ENCODE peak calls at places on chromosome 19, in four cellular contexts. M, F, L and I are unnamed samples.

GRCh38 chr19:8323781-8324185 is 2.5 kb downstream of the RPS28 start:
- DNase-seq in M (no peak), F (no peak), L (no peak), I (no peak)

GRCh38 chr19:47704024-47704423 is 9.2 kb upstream of the EHD2 start:
- DNase-seq in M (no peak), F (no peak), L (no peak), I (no peak)

GRCh38 chr19:8041553-8041952 is 11.0 kb upstream of the CCL25 start:
- DNase-seq in M (no peak), F (no peak), L (no peak), I (no peak)

GRCh38 chr19:5977222-5977784 is 637 bp downstream of the RANBP3 start:
- DNase-seq in F (no peak), L (no peak), M (no peak), I (no peak)

GRCh38 chr19:19568802-19569756 is 31.0 kb downstream of the CILP2 start:
- DNase-seq in F (peak; percentile 38), M (no peak), L (no peak), I (no peak)

GRCh38 chr19:46345157-46345556 is 1.7 kb upstream of the PPP5C start:
- DNase-seq in M (no peak), F (no peak), L (no peak), I (no peak)

GRCh38 chr19:2511991-2512390 is 36.1 kb downstream of the GADD45B start:
- DNase-seq in L (no peak), M (no peak), F (no peak), I (no peak)

GRCh38 chr19:49793561-49793840 is 19.6 kb downstream of the FUZ start:
- DNase-seq in L (no peak), F (no peak), M (no peak), I (no peak)

GRCh38 chr19:8571006-8571411 is 6.2 kb downstream of the MYO1F start:
- DNase-seq in M (peak; percentile 68), L (no peak), F (no peak), I (peak; percentile 81)

GRCh38 chr19:43957891-43958290 is 6.9 kb downstream of the ZNF221 start:
- DNase-seq in F (peak; percentile 57), M (no peak), L (no peak), I (no peak)

GRCh38 chr19:34431681-34432402 is 3.7 kb downstream of the UBA2 start:
- DNase-seq in L (no peak), F (no peak), M (no peak), I (no peak)

GRCh38 chr19:34676697-34677385 is at the start of gene SCGB2B2:
- DNase-seq in F (no peak), M (no peak), L (peak; percentile 94), I (peak; percentile 80)

GRCh38 chr19:48746738-48747575 is at the start of gene IZUMO1:
- DNase-seq in L (no peak), M (peak; percentile 42), F (peak; percentile 87), I (peak; percentile 66)

GRCh38 chr19:5077209-5077515 is 108.2 kb downstream of the KDM4B start:
- DNase-seq in F (no peak), M (no peak), L (no peak), I (no peak)